ENCODE peak calls at places on chromosome 14, in nine cellular contexts. X is naive thymus-derived CD4-positive, alpha-beta T cell; A is stomach; B is colonic mucosa; U is T-helper 17 cell; K is CD8-positive, alpha-beta T cell; Q is pancreas; R is right cardiac atrium; G is left ventricle myocardium inferior. V is an unnamed sample. For H3K9me3, the result is how much of the 10 kb centered on the place peaks cover.

GRCh38 chr14:56216631-56217379 is 98.6 kb downstream of the PELI2 start:
- DNase-seq in X (no peak), A (peak), B (no peak), U (no peak), K (no peak), Q (no peak), R (peak), G (peak), V (peak)

GRCh38 chr14:52879958-52880357 is 70.9 kb downstream of the FERMT2 start:
- DNase-seq in X (no peak), A (no peak), B (no peak), U (no peak), K (no peak), Q (no peak), R (no peak), G (no peak), V (no peak)

GRCh38 chr14:24430143-24430681 is 458 bp downstream of the KHNYN start:
- DNase-seq in X (no peak), A (peak), B (peak), U (no peak), K (no peak), Q (peak), R (peak), G (peak), V (peak)

GRCh38 chr14:85501751-85502150 is 28.2 kb upstream of the FLRT2 start:
- DNase-seq in X (no peak), A (no peak), B (no peak), U (no peak), K (no peak), Q (no peak), R (no peak), G (no peak), V (no peak)

GRCh38 chr14:75514673-75515630 is 7.3 kb upstream of the BATF start:
- DNase-seq in X (no peak), A (no peak), B (no peak), U (peak), K (peak), Q (no peak), R (peak), G (peak), V (peak)

GRCh38 chr14:101689039-101689501 is 72.4 kb upstream of the PPP2R5C start:
- DNase-seq in X (no peak), A (no peak), B (no peak), U (no peak), K (no peak), Q (no peak), R (no peak), G (no peak), V (peak)

GRCh38 chr14:22824711-22825359 is 4.9 kb upstream of the MRPL52 start:
- DNase-seq in X (no peak), A (no peak), B (no peak), U (no peak), K (no peak), Q (no peak), R (no peak), G (no peak), V (no peak)

GRCh38 chr14:102272392-102272791 is 32.6 kb downstream of the MOK start:
- DNase-seq in X (no peak), A (no peak), B (no peak), U (no peak), K (no peak), Q (no peak), R (no peak), G (no peak), V (no peak)

GRCh38 chr14:55332654-55333570 is 61.7 kb downstream of the FBXO34 start:
- DNase-seq in X (no peak), A (no peak), B (no peak), U (no peak), K (no peak), Q (no peak), R (no peak), G (no peak), V (no peak)

GRCh38 chr14:39219075-39219499 is 14.6 kb upstream of the MIA2 start:
- DNase-seq in X (no peak), A (no peak), B (no peak), U (no peak), K (no peak), Q (no peak), R (no peak), G (no peak), V (no peak)

GRCh38 chr14:77100961-77101360 is 2.9 kb downstream of the CIPC start:
- DNase-seq in X (no peak), A (no peak), B (no peak), U (no peak), K (no peak), Q (no peak), R (no peak), G (no peak), V (no peak)

GRCh38 chr14:69620981-69621380 is 9.6 kb downstream of the SUSD6 start:
- DNase-seq in X (no peak), A (no peak), B (no peak), U (no peak), K (no peak), Q (no peak), R (no peak), G (no peak), V (no peak)

GRCh38 chr14:22268875-22269274 is 320.1 kb downstream of the DAD1 start:
- DNase-seq in X (no peak), A (no peak), B (no peak), U (no peak), K (no peak), Q (no peak), R (no peak), G (no peak), V (no peak)

GRCh38 chr14:52051251-52051650 is 17.6 kb downstream of the NID2 start:
- DNase-seq in X (no peak), A (no peak), B (no peak), U (no peak), K (no peak), Q (no peak), R (no peak), G (no peak), V (no peak)

GRCh38 chr14:75470238-75470797 is 42.5 kb downstream of the JDP2 start:
- DNase-seq in X (no peak), A (peak), B (peak), U (no peak), K (no peak), Q (no peak), R (no peak), G (no peak), V (no peak)

GRCh38 chr14:73239463-73240241 is 2.3 kb downstream of the PAPLN start:
- DNase-seq in X (no peak), A (no peak), B (no peak), U (no peak), K (no peak), Q (no peak), R (peak), G (peak), V (peak)

GRCh38 chr14:77158175-77158908 is 16.8 kb upstream of the ZDHHC22 start:
- DNase-seq in X (no peak), A (no peak), B (no peak), U (no peak), K (no peak), Q (no peak), R (peak), G (peak), V (no peak)

GRCh38 chr14:35557221-35557747 is 23.3 kb downstream of the INSM2 start:
- DNase-seq in X (no peak), A (no peak), B (no peak), U (no peak), K (no peak), Q (no peak), R (no peak), G (no peak), V (no peak)

GRCh38 chr14:59664741-59665140 is 88.1 kb upstream of the CCDC175 start:
- DNase-seq in X (no peak), A (no peak), B (no peak), U (no peak), K (no peak), Q (no peak), R (no peak), G (no peak), V (no peak)

GRCh38 chr14:101276309-101277091 is 284.8 kb upstream of the DIO3 start:
- DNase-seq in X (no peak), A (no peak), B (no peak), U (no peak), K (no peak), Q (no peak), R (no peak), G (no peak), V (no peak)

GRCh38 chr14:39755269-39755878 is 323.1 kb upstream of the FBXO33 start:
- DNase-seq in X (no peak), A (no peak), B (no peak), U (no peak), K (no peak), Q (no peak), R (no peak), G (no peak), V (no peak)

GRCh38 chr14:67524152-67524963 is 8.7 kb upstream of the PLEKHH1 start:
- DNase-seq in X (no peak), A (no peak), B (peak), U (no peak), K (no peak), Q (no peak), R (no peak), G (no peak), V (no peak)

GRCh38 chr14:89588016-89588415 is 171.0 kb upstream of the FOXN3 start:
- DNase-seq in X (no peak), A (no peak), B (no peak), U (no peak), K (no peak), Q (no peak), R (no peak), G (no peak), V (no peak)

GRCh38 chr14:89587128-89587420 is 170.0 kb upstream of the FOXN3 start:
- DNase-seq in X (no peak), A (no peak), B (no peak), U (no peak), K (no peak), Q (no peak), R (no peak), G (no peak), V (no peak)

GRCh38 chr14:89589400-89590128 is 172.5 kb upstream of the FOXN3 start:
- DNase-seq in X (no peak), A (no peak), B (no peak), U (no peak), K (no peak), Q (no peak), R (peak), G (peak), V (peak)

GRCh38 chr14:89586258-89587127 is 169.5 kb upstream of the FOXN3 start:
- DNase-seq in X (no peak), A (no peak), B (no peak), U (no peak), K (no peak), Q (no peak), R (no peak), G (no peak), V (no peak)

DNA sequence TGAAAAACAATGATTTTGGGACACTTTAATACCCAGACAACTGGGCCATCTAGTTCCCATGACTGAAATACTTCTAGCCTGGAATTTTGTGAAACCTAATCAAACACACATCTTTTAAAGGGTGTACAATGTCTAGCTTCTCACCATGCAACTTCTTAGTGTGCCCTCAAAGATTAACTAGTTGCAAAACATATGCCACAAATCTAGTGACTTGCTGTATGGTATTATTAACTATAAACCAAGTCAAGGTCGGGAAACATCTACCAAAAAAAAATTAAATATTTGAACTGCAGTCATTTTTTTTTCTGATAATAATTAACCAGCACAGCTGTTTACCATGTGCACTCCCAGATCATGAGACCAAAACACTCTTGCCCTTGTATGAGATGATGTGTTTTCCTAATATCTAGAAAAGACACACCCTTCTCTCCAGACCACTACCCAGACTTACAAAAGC is 171.8 kb upstream of the FOXN3 start:
- DNase-seq in X (no peak), A (no peak), B (no peak), U (no peak), K (no peak), Q (no peak), R (no peak), G (no peak), V (no peak)
- H3K9me3 ChIP-seq in X (under half), A (under half), B (under half), U (under half), K (under half), Q (under half), R (under half), G (under half), V (under half)

GRCh38 chr14:106393742-106394141 is 867.4 kb downstream of the TMEM121 start:
- DNase-seq in X (no peak), A (no peak), B (no peak), U (no peak), K (no peak), Q (no peak), R (no peak), G (no peak), V (no peak)
- H3K9me3 ChIP-seq in X (under half), A (under half), B (under half), U (under half), K (under half), Q (under half), R (under half), G (under half), V (under half)

GRCh38 chr14:25765909-25766308 is 716.0 kb upstream of the STXBP6 start:
- DNase-seq in X (no peak), A (no peak), B (no peak), U (no peak), K (no peak), Q (no peak), R (no peak), G (no peak), V (no peak)
- H3K9me3 ChIP-seq in X (under half), A (under half), B (under half), U (under half), K (under half), Q (under half), R (under half), G (under half), V (under half)

DNA sequence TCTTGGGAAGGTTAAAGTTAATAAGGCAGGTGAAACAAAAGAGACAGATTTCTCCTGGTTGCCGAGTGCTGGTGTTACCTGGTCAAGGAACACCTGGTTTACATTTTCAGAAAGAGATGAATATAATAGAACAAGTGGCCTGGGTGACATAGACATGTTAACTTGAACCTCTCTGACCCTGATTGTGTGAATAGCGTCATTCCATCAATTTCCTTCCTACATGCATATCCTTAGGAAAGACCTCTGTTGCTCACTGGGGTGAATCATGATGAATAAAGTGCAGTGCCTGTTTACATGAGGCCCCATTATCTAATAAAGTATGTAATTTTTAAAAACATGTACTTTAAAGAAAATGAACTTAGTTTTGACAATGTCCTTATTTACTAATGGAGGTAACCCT is 1822.9 kb upstream of the FLRT2 start:
- DNase-seq in X (no peak), A (no peak), B (no peak), U (no peak), K (no peak), Q (no peak), R (no peak), G (no peak), V (no peak)
- H3K9me3 ChIP-seq in X (under half), A (under half), B (under half), U (under half), K (under half), Q (under half), R (under half), G (under half), V (under half)

GRCh38 chr14:37598085-37598972 is 2.9 kb downstream of the TTC6 start:
- DNase-seq in X (no peak), A (peak), B (peak), U (no peak), K (no peak), Q (no peak), R (peak), G (no peak), V (peak)

GRCh38 chr14:37598973-37599526 is 3.6 kb downstream of the TTC6 start:
- DNase-seq in X (no peak), A (no peak), B (no peak), U (no peak), K (no peak), Q (no peak), R (no peak), G (no peak), V (peak)

GRCh38 chr14:37600880-37601741 is 5.7 kb downstream of the TTC6 start:
- DNase-seq in X (no peak), A (peak), B (peak), U (no peak), K (no peak), Q (no peak), R (no peak), G (no peak), V (no peak)

GRCh38 chr14:37601849-37602248 is 6.4 kb downstream of the TTC6 start:
- DNase-seq in X (no peak), A (no peak), B (peak), U (no peak), K (no peak), Q (no peak), R (no peak), G (no peak), V (no peak)

DNA sequence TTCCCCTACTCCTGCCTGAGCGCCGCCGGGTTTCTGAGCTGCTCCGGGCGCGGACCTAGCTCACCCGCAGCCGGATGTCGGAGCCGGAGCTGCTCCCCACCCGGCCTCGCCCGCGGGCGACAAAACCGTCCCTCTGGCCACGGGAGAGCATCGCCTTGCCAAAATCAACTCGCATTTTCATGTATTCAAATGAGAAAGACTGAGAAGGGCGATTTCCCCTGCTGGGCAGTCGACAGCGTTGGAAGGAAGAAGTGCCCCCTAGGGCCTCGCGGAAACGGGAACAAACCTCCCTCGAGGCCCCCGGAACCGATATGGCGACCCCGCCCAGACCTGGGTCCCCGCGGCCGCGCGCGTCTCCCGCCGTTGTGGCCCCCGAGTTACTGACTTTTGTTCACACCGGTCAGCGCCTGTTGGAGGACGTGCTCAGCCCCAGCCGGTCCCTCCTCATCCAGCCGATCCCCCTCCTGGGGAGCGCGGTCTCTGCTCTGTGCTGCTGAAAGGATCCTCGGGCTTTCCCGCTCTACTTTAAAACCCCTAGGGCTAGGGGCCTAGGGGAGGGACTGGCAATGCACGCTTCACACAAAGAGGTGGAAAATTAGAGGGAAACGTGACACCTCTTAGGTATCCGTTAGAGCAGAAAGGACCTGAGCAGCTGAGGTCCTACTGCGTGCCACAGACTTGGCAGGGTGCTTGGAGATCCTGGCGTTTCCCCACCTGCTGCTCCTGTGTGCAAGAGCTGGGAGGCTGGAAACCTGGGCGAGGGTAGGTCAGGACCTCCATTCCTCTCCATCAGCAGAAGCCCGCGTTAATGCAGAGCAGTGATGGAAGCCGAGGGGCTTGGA is 4.3 kb downstream of the TTC6 start:
- DNase-seq in X (no peak), A (no peak), B (peak), U (no peak), K (no peak), Q (no peak), R (peak), G (no peak), V (peak)
- H3K9me3 ChIP-seq in X (under half), A (under half), B (under half), U (under half), K (under half), Q (under half), R (under half), G (under half), V (under half)

GRCh38 chr14:104373855-104374717 is 205.5 kb upstream of the C14orf180 start:
- DNase-seq in X (no peak), A (no peak), B (no peak), U (no peak), K (no peak), Q (no peak), R (peak), G (no peak), V (no peak)
- H3K9me3 ChIP-seq in X (under half), A (under half), B (under half), U (under half), K (under half), Q (under half), R (under half), G (under half), V (under half)

DNA sequence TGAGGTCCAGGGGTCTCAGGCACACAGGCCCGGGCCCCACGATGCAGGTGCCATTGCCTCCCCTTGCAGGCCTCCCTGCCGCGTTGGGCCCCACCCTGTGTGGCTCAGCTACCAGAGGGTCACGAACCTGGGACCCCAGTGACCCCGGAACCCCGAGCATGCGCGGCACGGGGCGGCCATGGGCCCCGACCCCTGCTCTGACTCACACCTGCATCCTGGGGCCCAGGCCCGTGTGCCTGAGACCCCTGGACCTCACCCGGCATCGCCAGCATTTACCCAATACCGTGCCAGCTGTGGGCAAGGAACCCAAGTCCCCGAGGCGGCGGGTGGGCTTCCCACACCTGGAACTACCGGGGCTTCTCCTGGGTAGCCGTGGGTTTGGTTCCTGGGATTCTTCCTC is 25.2 kb downstream of the KIF26A start:
- DNase-seq in X (no peak), A (no peak), B (no peak), U (no peak), K (no peak), Q (no peak), R (no peak), G (no peak), V (no peak)
- H3K9me3 ChIP-seq in X (under half), A (under half), B (under half), U (under half), K (under half), Q (under half), R (under half), G (under half), V (under half)

GRCh38 chr14:94635143-94635542 is 23.0 kb downstream of the SERPINA3 start:
- DNase-seq in X (no peak), A (no peak), B (no peak), U (no peak), K (no peak), Q (no peak), R (no peak), G (no peak), V (no peak)
- H3K9me3 ChIP-seq in X (under half), A (under half), B (under half), U (under half), K (under half), Q (under half), R (under half), G (under half), V (under half)

DNA sequence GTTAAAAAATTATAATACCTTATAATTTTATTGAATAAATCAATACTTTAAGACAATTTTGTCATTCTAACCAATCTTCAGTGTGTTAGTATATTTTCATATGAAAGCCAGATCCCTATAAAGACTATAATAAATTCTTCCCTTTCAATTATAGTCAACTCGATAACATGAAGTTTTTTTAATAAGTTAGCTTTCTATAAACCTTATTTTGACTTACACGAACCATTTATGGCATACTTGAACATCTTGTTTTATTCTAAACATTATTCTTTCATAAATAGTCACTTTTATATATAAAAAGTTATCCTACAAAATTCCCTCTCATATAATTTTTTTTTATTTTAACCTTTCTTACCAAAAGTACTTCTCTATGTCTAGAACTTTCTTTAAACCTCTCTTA is 1002.3 kb downstream of the TMEM121 start:
- DNase-seq in X (no peak), A (no peak), B (no peak), U (no peak), K (no peak), Q (no peak), R (no peak), G (no peak), V (no peak)
- H3K9me3 ChIP-seq in X (under half), A (under half), B (under half), U (under half), K (under half), Q (under half), R (under half), G (under half), V (under half)